ENCODE peak calls at places on chromosomes 16 and 17, in seven cellular contexts. U is GM12878, R is GM12891, W is H1, J is HepG2, N is K562, M is GM12892. B is an unnamed sample.

GRCh38 chr17:72063756-72064461 is 56.9 kb upstream of the SOX9 start:
- DNase-seq in M (no peak), W (no peak), N (no peak), U (no peak), R (no peak), J (no peak), B (no peak)

GRCh38 chr17:28008526-28008925 is 34.0 kb upstream of the NLK start:
- DNase-seq in W (peak; percentile 25), N (peak; percentile 77), U (no peak), R (no peak), M (no peak), J (peak; percentile 16), B (no peak)

GRCh38 chr16:83792391-83792790 is 15.4 kb upstream of the HSBP1 start:
- DNase-seq in U (no peak), M (no peak), W (no peak), R (no peak), J (no peak), N (no peak), B (no peak)

GRCh38 chr16:2212362-2213324 is 2.0 kb upstream of the BRICD5 start:
- DNase-seq in N (peak; percentile 56), R (no peak), U (no peak), J (no peak), W (no peak), M (no peak), B (no peak)

GRCh38 chr17:880074-880870 is 98.1 kb downstream of the MRM3 start:
- DNase-seq in N (no peak), W (no peak), R (no peak), J (no peak), M (no peak), U (no peak), B (no peak)

GRCh38 chr16:66925322-66925840 is at the start of gene RRAD:
- DNase-seq in R (no peak), J (no peak), M (no peak), U (no peak), W (no peak), N (peak; percentile 35), B (no peak)

GRCh38 chr17:74288785-74289184 is 14.8 kb downstream of the DNAI2 start:
- DNase-seq in N (no peak), W (no peak), R (no peak), U (peak; percentile 69), J (no peak), M (no peak), B (no peak)

GRCh38 chr16:53055603-53056527 is 1.1 kb downstream of the CHD9 start:
- DNase-seq in U (no peak), W (no peak), J (peak; percentile 70), M (no peak), N (peak; percentile 93), R (no peak), B (peak; percentile 43)

GRCh38 chr16:58393138-58393504 is 850 bp downstream of the GINS3 start:
- DNase-seq in N (peak; percentile 51), M (no peak), J (peak; percentile 15), U (no peak), R (no peak), W (no peak), B (peak; percentile 49)

GRCh38 chr16:72094266-72094610 is 591 bp downstream of the DHX38 start:
- DNase-seq in M (no peak), N (peak; percentile 59), U (no peak), J (no peak), R (no peak), W (no peak), B (no peak)

GRCh38 chr17:34121311-34121710 is 133.8 kb upstream of the CCL2 start:
- DNase-seq in J (no peak), U (no peak), W (no peak), N (no peak), M (no peak), R (no peak), B (no peak)

GRCh38 chr17:34117811-34118210 is 137.3 kb upstream of the CCL2 start:
- DNase-seq in M (no peak), R (no peak), N (no peak), W (no peak), U (no peak), J (no peak), B (no peak)

GRCh38 chr17:34117332-34117731 is 137.8 kb upstream of the CCL2 start:
- DNase-seq in R (no peak), J (no peak), U (no peak), M (no peak), N (no peak), W (no peak), B (no peak)

GRCh38 chr17:34116306-34116705 is 138.8 kb upstream of the CCL2 start:
- DNase-seq in M (no peak), J (no peak), N (no peak), R (no peak), U (no peak), W (no peak), B (no peak)

GRCh38 chr17:34118564-34118963 is 136.5 kb upstream of the CCL2 start:
- DNase-seq in R (no peak), J (no peak), N (no peak), W (no peak), U (no peak), M (no peak), B (no peak)
- TF ChIP-seq TAF1 in R (no peak), J (no peak), N (no peak), W (no peak), U (no peak), M (no peak), B (no peak)

DNA sequence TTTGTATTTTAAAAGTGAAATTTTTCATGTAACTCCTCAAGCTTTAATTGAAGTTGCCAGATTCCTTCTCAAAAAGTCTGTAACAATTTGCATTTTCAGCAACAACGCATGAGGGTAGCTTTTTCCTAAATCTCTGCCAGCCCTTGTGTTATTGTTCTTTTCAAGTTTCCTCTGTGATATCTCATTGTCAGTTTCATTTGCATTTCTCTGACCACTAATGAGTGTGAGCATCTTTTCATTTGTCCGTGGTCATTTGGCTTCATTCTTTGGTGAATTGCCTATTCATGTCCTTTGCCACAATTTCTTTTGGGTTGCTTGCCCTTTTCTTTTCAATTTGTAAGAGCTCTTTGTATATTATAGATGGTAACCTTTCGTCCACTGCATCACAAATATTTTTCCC is 68.0 kb upstream of the NKD1 start:
- DNase-seq in W (no peak), U (no peak), J (no peak), N (no peak), R (no peak), M (no peak), B (no peak)
- TF ChIP-seq TAF1 in W (no peak), U (no peak), J (no peak), N (no peak), R (no peak), M (no peak), B (no peak)

DNA sequence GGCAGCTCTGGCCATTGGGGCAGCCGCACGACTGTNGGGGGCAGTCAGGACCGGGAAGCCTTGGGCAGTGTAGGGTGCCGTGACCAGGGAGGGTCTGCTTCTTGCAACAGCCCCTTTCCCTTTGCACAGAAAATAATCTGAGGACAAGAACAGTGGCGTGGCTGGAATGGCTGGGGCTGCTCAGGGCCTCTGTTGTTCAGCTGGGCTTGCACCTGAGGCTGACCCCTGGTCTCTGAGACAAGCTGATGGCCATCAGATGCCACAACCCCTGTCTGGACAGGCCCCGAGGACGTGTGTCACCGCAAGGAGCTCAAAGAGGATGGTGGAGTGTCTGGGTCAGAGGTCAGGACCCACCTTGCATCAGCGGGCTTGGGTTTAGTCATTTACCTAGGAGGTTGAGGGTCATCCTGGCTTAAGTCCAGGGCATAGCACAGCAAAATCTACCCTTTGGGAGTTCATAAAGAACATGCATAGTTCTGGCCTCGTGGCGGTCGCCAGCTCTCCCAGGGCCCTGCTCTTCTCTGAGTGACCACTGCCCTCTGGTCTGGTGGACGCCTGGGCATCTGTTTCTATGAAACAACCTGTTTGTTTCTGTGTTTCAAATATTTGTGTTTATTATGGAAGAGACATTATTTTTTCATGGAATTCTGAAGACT is 47.0 kb downstream of the METRNL start:
- DNase-seq in J (no peak), M (no peak), W (no peak), U (no peak), N (peak; percentile 30), R (no peak), B (no peak)
- TF ChIP-seq TAF1 in J (no peak), M (no peak), W (no peak), U (no peak), N (no peak), R (no peak), B (no peak)

DNA sequence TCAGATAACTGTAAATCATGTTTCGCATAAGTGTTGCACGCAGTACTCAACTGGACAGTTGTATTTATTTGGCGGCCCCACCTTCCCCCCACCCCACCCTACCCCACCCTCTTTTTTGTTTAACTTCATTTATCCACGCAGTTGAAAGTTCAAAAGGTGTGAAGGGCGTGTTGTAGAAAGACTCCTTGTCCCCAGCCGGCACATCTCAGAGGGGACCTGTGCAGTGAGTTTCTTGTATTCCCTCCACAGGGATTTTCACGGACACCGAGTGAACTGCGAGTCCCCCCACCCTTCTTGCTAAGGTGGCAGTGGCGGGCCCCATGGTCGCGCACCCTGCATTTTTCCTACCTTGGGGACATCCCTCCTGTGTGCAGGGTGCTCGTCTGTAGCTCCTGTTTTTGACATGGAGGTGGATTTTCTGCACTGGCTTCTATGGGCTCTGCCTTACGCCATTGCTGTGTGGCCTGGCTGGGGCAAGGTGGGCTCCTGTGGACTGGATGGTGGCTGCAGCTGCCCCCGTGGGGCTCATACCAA is 36.2 kb downstream of the ADCY7 start:
- DNase-seq in J (no peak), N (no peak), U (no peak), M (peak; percentile 17), R (no peak), W (no peak), B (peak; percentile 16)
- TF ChIP-seq TAF1 in J (no peak), N (no peak), U (no peak), M (no peak), R (no peak), W (no peak), B (no peak)

GRCh38 chr17:7391307-7391706 is 3.0 kb downstream of the PLSCR3 start:
- DNase-seq in U (no peak), J (no peak), W (no peak), N (no peak), R (no peak), M (no peak), B (no peak)

GRCh38 chr17:7394452-7395191 is at the start of gene PLSCR3:
- DNase-seq in M (peak; percentile 97), U (peak; percentile 26), W (no peak), J (peak; percentile 75), R (peak; percentile 98), N (peak; percentile 84), B (peak; percentile 98)

GRCh38 chr17:7396147-7396546 is 1.8 kb upstream of the PLSCR3 start:
- DNase-seq in R (no peak), J (no peak), M (no peak), U (no peak), W (no peak), N (no peak), B (no peak)

GRCh38 chr17:7392696-7393612 is 1.4 kb downstream of the PLSCR3 start:
- DNase-seq in U (no peak), M (no peak), N (no peak), R (no peak), W (no peak), J (no peak), B (peak; percentile 17)

GRCh38 chr17:7393613-7394451 is 493 bp downstream of the PLSCR3 start:
- DNase-seq in M (peak; percentile 63), W (no peak), U (no peak), N (peak; percentile 52), J (no peak), R (no peak), B (peak; percentile 74)
- TF ChIP-seq TAF1 in M (no peak), W (peak; percentile 21), U (no peak), N (no peak), J (no peak), R (no peak), B (no peak)

B was measured in SK-N-SH.